ENCODE peak calls at places on chromosome 20, in nine cellular contexts. A is ascending aorta, S is AG09319, Q is nephron progenitor cell, G is GM13977, Z is AG04450, N is kidney epithelial cell, I is PC-9, D is psoas muscle. K is an unnamed sample.

GRCh38 chr20:7608246-7608645 is 332.0 kb downstream of the HAO1 start:
- DNase-seq in A (no peak), S (no peak), Q (peak), G (no peak), Z (no peak), N (no peak), I (no peak), D (no peak), K (no peak)

GRCh38 chr20:43820742-43821330 is 93.8 kb upstream of the TOX2 start:
- DNase-seq in A (no peak), S (no peak), Q (no peak), G (no peak), Z (no peak), N (no peak), I (peak), D (no peak), K (peak)

GRCh38 chr20:33370296-33370695 is 31.0 kb downstream of the CDK5RAP1 start:
- DNase-seq in A (peak), S (no peak), Q (no peak), G (no peak), Z (no peak), N (peak), I (no peak), D (no peak), K (peak)

GRCh38 chr20:1894471-1894950 is 696 bp upstream of the SIRPA start:
- DNase-seq in A (peak), S (peak), Q (peak), G (peak), Z (no peak), N (no peak), I (no peak), D (peak), K (peak)

GRCh38 chr20:9287062-9287461 is 218.2 kb downstream of the PLCB4 start:
- DNase-seq in A (no peak), S (no peak), Q (no peak), G (no peak), Z (no peak), N (no peak), I (no peak), D (no peak), K (no peak)

GRCh38 chr20:2468581-2469407 is 1.8 kb downstream of the SNRPB start:
- DNase-seq in A (no peak), S (no peak), Q (no peak), G (no peak), Z (no peak), N (no peak), I (no peak), D (no peak), K (no peak)

GRCh38 chr20:57089701-57090144 is 176.7 kb downstream of the BMP7 start:
- DNase-seq in A (no peak), S (no peak), Q (peak), G (peak), Z (no peak), N (no peak), I (peak), D (peak), K (peak)

GRCh38 chr20:51541189-51542032 is 1.1 kb downstream of the NFATC2 start:
- DNase-seq in A (peak), S (peak), Q (peak), G (peak), Z (no peak), N (no peak), I (no peak), D (peak), K (peak)

GRCh38 chr20:32560989-32561830 is 23.9 kb downstream of the NOL4L start:
- DNase-seq in A (no peak), S (no peak), Q (peak), G (no peak), Z (no peak), N (no peak), I (no peak), D (no peak), K (no peak)

GRCh38 chr20:3678893-3679720 is 2.7 kb downstream of the ADAM33 start:
- DNase-seq in A (no peak), S (no peak), Q (no peak), G (no peak), Z (no peak), N (no peak), I (no peak), D (no peak), K (no peak)

GRCh38 chr20:50721881-50722281 is 9.5 kb upstream of the PARD6B start:
- DNase-seq in A (peak), S (no peak), Q (no peak), G (no peak), Z (no peak), N (no peak), I (no peak), D (peak), K (no peak)

GRCh38 chr20:56624786-56625681 is 4.1 kb upstream of the TFAP2C start:
- DNase-seq in A (no peak), S (no peak), Q (peak), G (no peak), Z (no peak), N (no peak), I (peak), D (no peak), K (no peak)

DNA sequence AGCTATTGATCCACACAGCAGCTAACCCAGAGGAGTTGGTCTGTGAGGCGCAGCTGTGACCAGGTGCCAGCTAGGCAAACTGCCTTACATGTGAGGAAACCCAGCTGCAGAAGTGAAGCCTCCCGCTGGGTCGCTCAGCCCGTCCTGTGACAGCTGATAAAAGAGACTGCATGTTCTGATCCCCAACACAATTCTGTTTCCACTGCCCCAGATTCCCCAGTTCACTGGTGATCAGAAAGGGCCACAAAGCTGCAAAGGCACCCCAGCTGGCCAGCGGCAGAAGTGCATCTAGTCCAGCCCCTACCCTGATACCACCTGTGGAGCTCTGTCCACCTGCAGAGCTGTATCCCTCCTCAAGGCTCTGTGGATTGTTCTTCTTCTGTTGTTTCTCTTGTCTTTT is 64.5 kb downstream of the CTNNBL1 start:
- DNase-seq in A (no peak), S (no peak), Q (peak), G (no peak), Z (no peak), N (no peak), I (no peak), D (no peak), K (peak)
- TF ChIP-seq CTCF in A (no peak), S (no peak), Q (peak), G (peak), Z (peak), N (peak), I (no peak), D (no peak), K (peak)

GRCh38 chr20:35541783-35542662 is at the start of gene ERGIC3:
- DNase-seq in A (peak), S (peak), Q (peak), G (peak), Z (peak), N (peak), I (peak), D (peak), K (peak)
- TF ChIP-seq CTCF in A (no peak), S (no peak), Q (no peak), G (no peak), Z (no peak), N (no peak), I (no peak), D (no peak), K (no peak)

GRCh38 chr20:38790210-38791053 is 15.1 kb upstream of the PPP1R16B start:
- DNase-seq in A (no peak), S (no peak), Q (peak), G (no peak), Z (no peak), N (no peak), I (peak), D (no peak), K (peak)
- TF ChIP-seq CTCF in A (peak), S (peak), Q (peak), G (peak), Z (peak), N (peak), I (peak), D (peak), K (peak)

GRCh38 chr20:20174089-20174835 is 121.9 kb downstream of the CFAP61 start:
- DNase-seq in A (no peak), S (no peak), Q (no peak), G (no peak), Z (no peak), N (no peak), I (no peak), D (no peak), K (no peak)
- TF ChIP-seq CTCF in A (no peak), S (no peak), Q (no peak), G (no peak), Z (peak), N (no peak), I (no peak), D (no peak), K (peak)

GRCh38 chr20:45235995-45236394 is 14.8 kb downstream of the SEMG2 start:
- DNase-seq in A (no peak), S (no peak), Q (no peak), G (no peak), Z (no peak), N (no peak), I (peak), D (no peak), K (peak)
- TF ChIP-seq CTCF in A (no peak), S (peak), Q (no peak), G (peak), Z (peak), N (peak), I (peak), D (no peak), K (peak)

K was measured in Caco-2.